ENCODE peak calls at places on chromosomes 16 and 17, in five cellular contexts. L, N, G, X and M are unnamed samples.
A peak's percentile ranks its signal among the peaks of the same experiment; 100 is the strongest.

GRCh38 chr16:51449441-51449840 is 298.4 kb upstream of the SALL1 start:
- DNase-seq in N (no peak), X (no peak), L (no peak), G (peak; percentile 12), M (no peak)

GRCh38 chr17:56598471-56598870 is 5.0 kb downstream of the NOG start:
- DNase-seq in N (no peak), X (no peak), G (no peak), L (no peak), M (no peak)

GRCh38 chr16:80113876-80114574 is 426.8 kb upstream of the DYNLRB2 start:
- DNase-seq in G (no peak), N (no peak), L (no peak), X (no peak), M (no peak)

GRCh38 chr16:50367777-50368409 is 895 bp downstream of the BRD7 start:
- DNase-seq in N (no peak), L (no peak), G (no peak), X (peak; percentile 7), M (no peak)

GRCh38 chr17:8679136-8679535 is 48.6 kb upstream of the MYH10 start:
- DNase-seq in N (no peak), G (no peak), L (no peak), X (no peak), M (no peak)

GRCh38 chr16:12773216-12773615 is 30.5 kb downstream of the CPPED1 start:
- DNase-seq in N (no peak), L (no peak), X (no peak), G (no peak), M (no peak)

GRCh38 chr16:27718136-27718766 is 168.3 kb downstream of the KATNIP start:
- DNase-seq in L (peak; percentile 21), G (no peak), X (no peak), N (no peak), M (no peak)

GRCh38 chr16:12679660-12680272 is 123.9 kb downstream of the CPPED1 start:
- DNase-seq in X (no peak), G (no peak), L (no peak), N (no peak), M (no peak)

GRCh38 chr16:53087101-53087500 is 32.3 kb downstream of the CHD9 start:
- DNase-seq in G (no peak), N (no peak), L (no peak), X (no peak), M (no peak)

GRCh38 chr17:59093702-59094231 is 12.9 kb downstream of the TRIM37 start:
- DNase-seq in X (peak; percentile 74), N (peak; percentile 73), G (peak; percentile 7), L (no peak), M (peak; percentile 21)

GRCh38 chr17:17682293-17682736 is 1.1 kb downstream of the RAI1 start:
- DNase-seq in G (peak; percentile 49), L (peak; percentile 79), X (no peak), N (no peak), M (peak; percentile 52)

GRCh38 chr17:2086306-2086705 is 31.4 kb downstream of the HIC1 start:
- DNase-seq in N (no peak), L (no peak), X (no peak), G (no peak), M (no peak)

GRCh38 chr16:8572919-8573724 is 17.2 kb downstream of the TMEM114 start:
- DNase-seq in G (no peak), L (no peak), N (no peak), X (peak; percentile 68), M (no peak)

GRCh38 chr17:27871407-27871806 is 21.8 kb downstream of the LYRM9 start:
- DNase-seq in N (no peak), L (no peak), G (no peak), X (peak; percentile 95), M (no peak)

GRCh38 chr16:83732536-83732935 is 75.2 kb upstream of the HSBP1 start:
- DNase-seq in L (no peak), N (no peak), G (no peak), X (no peak), M (no peak)

GRCh38 chr16:20621406-20621805 is 45.2 kb upstream of the ACSM2B start:
- DNase-seq in N (no peak), X (no peak), L (no peak), G (no peak), M (no peak)

GRCh38 chr17:41211845-41212466 is 14.5 kb upstream of the KRTAP9-2 start:
- DNase-seq in L (no peak), X (no peak), G (no peak), N (peak; percentile 3), M (no peak)

GRCh38 chr17:72421128-72422092 is 300.6 kb downstream of the SOX9 start:
- DNase-seq in X (peak; percentile 62), L (no peak), N (peak; percentile 69), G (no peak), M (peak; percentile 95)

GRCh38 chr17:56982312-56982711 is 4.4 kb downstream of the SCPEP1 start:
- DNase-seq in X (no peak), N (no peak), G (no peak), L (no peak), M (no peak)

GRCh38 chr16:64144612-64145011 is 977.3 kb downstream of the CDH11 start:
- DNase-seq in X (no peak), L (no peak), G (no peak), N (no peak), M (no peak)

GRCh38 chr17:17269926-17270773 is 10.9 kb downstream of the COPS3 start:
- DNase-seq in X (peak; percentile 5), G (no peak), N (no peak), L (no peak), M (no peak)